ENCODE peak calls at places on chromosome 5, in eight cellular contexts. E, S, D, H, L, G, T and P are unnamed samples.

GRCh38 chr5:179858241-179858585 is 404 bp downstream of the MRNIP start:
- DNase-seq in G (no peak), D (no peak), E (no peak), S (no peak), L (peak), H (peak), T (peak), P (no peak)

GRCh38 chr5:139678751-139679750 is 30.9 kb downstream of the CXXC5 start:
- DNase-seq in L (no peak), D (peak), G (no peak), S (no peak), H (no peak), E (no peak), T (no peak), P (no peak)

GRCh38 chr5:13698882-13699281 is 245.6 kb downstream of the DNAH5 start:
- DNase-seq in S (no peak), T (no peak), L (no peak), D (no peak), H (no peak), E (no peak), G (no peak), P (no peak)

GRCh38 chr5:147968855-147969254 is 62.5 kb upstream of the C5orf46 start:
- DNase-seq in H (no peak), D (no peak), T (peak), S (no peak), L (no peak), E (no peak), G (no peak), P (no peak)

GRCh38 chr5:146745937-146746577 is 132.5 kb downstream of the PPP2R2B start:
- DNase-seq in H (no peak), S (no peak), E (no peak), T (peak), L (no peak), G (no peak), D (no peak), P (no peak)

GRCh38 chr5:12480487-12480886 is 576.2 kb upstream of the CTNND2 start:
- DNase-seq in D (no peak), T (no peak), H (no peak), G (no peak), L (no peak), S (no peak), E (no peak), P (no peak)

GRCh38 chr5:172194985-172195774 is 1.2 kb downstream of the EFCAB9 start:
- DNase-seq in H (no peak), E (no peak), G (no peak), S (no peak), T (no peak), D (no peak), L (no peak), P (no peak)

GRCh38 chr5:179624841-179625271 is 1.4 kb upstream of the HNRNPH1 start:
- DNase-seq in D (no peak), T (no peak), L (no peak), S (no peak), H (no peak), E (no peak), G (no peak), P (no peak)

GRCh38 chr5:50751064-50751657 is 84.7 kb downstream of the PARP8 start:
- DNase-seq in D (peak), E (no peak), T (peak), G (no peak), H (peak), L (peak), S (no peak), P (peak)

GRCh38 chr5:102418531-102418930 is 80.3 kb downstream of the SLCO6A1 start:
- DNase-seq in T (no peak), S (no peak), H (no peak), D (no peak), E (no peak), L (no peak), G (no peak), P (no peak)

DNA sequence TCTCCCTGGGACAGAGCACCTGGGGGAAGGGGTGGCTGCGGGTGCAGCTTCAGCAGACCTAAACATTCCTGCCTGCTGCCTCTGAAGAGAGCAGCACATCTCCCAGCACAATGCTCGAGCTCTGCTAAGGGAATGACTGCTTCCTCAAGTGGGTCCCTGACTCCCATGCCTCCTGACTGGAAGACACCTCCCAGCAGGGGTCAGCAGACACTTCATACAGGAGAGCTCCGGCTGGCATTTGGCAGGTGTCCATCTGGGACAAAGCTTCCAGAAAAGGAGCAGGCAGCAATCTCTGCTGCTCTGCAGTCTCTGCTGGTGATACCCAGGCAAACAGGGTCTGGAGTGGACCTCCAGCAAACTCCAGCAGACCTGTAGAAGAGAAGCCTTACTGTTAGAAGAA is 77.2 kb downstream of the SLCO6A1 start:
- DNase-seq in H (no peak), L (peak), S (no peak), T (peak), D (no peak), E (no peak), G (no peak), P (peak)
- TF ChIP-seq CTCF in H (no peak), L (peak), S (no peak), T (peak), D (no peak), E (no peak), G (no peak), P (peak)

DNA sequence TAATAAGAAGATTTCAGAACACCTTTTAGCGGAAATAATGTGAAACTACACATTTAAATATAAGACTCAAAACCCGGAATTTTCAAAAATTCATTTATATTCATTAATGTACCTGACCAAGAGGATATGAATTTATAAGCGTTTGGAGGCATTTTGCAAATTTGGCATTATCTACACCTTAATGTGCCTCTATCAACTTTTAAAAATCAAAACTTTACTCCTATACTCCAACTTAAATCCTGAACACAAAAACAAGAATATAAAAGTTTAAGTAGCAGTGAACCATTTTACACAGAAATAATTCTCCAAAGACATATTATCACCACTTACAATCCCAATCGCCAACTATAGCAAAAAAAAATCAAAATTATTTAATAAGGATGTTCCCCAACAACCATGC is 3.9 kb downstream of the ZNF608 start:
- DNase-seq in H (no peak), T (no peak), S (no peak), G (no peak), E (no peak), L (no peak), D (no peak), P (no peak)
- H3K4me3 ChIP-seq in H (peak), T (no peak), S (no peak), G (peak), E (peak), L (no peak), D (no peak), P (peak)

GRCh38 chr5:127442085-127442484 is 75.4 kb upstream of the PRRC1 start:
- DNase-seq in D (no peak), E (no peak), L (no peak), T (no peak), H (peak), G (no peak), S (no peak), P (no peak)
- TF ChIP-seq CTCF in D (peak), E (no peak), L (peak), T (peak), H (no peak), G (no peak), S (no peak), P (peak)

DNA sequence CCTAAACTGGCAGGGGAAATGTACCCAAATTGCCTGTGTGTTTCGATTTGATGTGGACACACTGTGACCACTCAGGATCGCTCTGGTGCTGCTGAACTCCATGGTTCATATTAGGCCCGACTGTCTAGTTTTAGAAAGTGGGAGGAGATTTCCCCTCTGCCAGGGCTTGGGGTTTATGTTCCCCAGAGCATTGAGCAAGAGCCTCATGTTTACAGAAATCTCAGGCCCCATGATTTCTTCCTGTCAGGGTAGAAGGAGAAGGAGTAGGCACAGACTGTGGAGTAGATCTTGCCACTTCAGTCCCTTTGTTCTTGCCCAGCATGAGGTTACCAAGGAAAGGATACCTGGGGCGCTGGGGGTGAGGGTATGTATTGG is 40.8 kb upstream of the GLRX start:
- DNase-seq in D (peak), H (peak), E (no peak), T (peak), S (no peak), L (peak), G (no peak), P (no peak)
- H3K4me3 ChIP-seq in D (no peak), H (no peak), E (no peak), T (no peak), S (no peak), L (peak), G (peak), P (no peak)

DNA sequence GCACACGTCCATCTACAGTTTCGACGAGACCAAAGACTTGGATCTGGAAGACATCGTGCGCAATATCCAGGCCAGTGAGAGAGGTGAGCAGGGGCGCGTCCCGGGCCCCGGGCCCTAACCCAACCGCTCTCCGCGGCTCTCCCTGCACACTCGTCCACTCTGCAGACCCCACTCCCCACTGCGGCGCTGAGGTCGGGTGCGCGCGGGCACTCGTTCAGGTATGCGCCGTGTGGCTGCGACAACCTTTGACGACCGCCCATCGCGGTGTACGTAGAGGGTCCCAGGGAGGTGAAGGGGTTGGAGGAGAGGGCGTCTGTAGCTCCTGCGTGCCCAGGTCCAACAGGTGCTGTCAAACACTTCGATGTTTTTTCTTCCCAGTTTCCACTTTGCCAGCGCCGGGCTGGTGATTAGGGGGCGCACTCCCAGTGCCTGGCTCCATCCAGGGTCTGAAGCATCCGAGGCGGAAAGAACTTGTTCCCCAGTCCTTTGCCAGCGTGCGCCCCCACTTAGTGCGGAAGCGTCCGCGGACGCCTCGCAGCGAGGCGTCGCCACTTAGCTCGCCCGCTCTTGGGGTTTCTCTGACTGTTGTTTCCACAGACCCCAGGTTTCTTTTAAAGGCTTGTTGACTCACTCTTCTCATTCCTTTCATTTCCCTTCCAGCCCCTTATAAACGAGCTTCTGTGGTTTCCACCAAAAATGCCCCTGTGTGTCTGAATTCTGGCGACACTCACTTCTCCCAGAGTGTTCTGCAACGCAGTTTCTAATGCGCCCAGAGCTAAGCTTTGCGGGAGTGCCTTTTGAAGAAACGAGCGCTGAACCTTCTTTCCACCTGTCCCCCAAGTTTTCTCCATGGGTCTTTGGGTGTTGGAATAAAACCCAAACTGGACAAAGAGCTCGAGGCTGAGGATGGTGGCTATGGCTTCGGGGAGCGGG is 1.6 kb downstream of the NPR3 start:
- DNase-seq in E (no peak), L (no peak), D (peak), G (no peak), S (no peak), H (no peak), T (no peak), P (no peak)
- TF ChIP-seq CTCF in E (no peak), L (no peak), D (peak), G (no peak), S (peak), H (peak), T (no peak), P (no peak)

GRCh38 chr5:84379749-84380148 is 4.9 kb downstream of the EDIL3 start:
- DNase-seq in D (no peak), H (peak), T (no peak), L (no peak), S (no peak), E (no peak), G (no peak), P (no peak)

GRCh38 chr5:84383816-84384603 is 670 bp downstream of the EDIL3 start:
- DNase-seq in S (no peak), D (peak), G (no peak), T (peak), L (no peak), H (peak), E (peak), P (no peak)

GRCh38 chr5:84382363-84383295 is 2.1 kb downstream of the EDIL3 start:
- DNase-seq in T (peak), H (peak), S (no peak), G (no peak), E (peak), D (peak), L (no peak), P (no peak)

GRCh38 chr5:84383296-84383815 is 1.3 kb downstream of the EDIL3 start:
- DNase-seq in D (no peak), S (no peak), L (no peak), E (no peak), H (no peak), G (no peak), T (no peak), P (no peak)

GRCh38 chr5:84381501-84382362 is 2.9 kb downstream of the EDIL3 start:
- DNase-seq in D (no peak), H (no peak), E (no peak), G (no peak), L (no peak), S (no peak), T (peak), P (no peak)
- H3K4me3 ChIP-seq in D (peak), H (peak), E (peak), G (peak), L (no peak), S (no peak), T (no peak), P (peak)

DNA sequence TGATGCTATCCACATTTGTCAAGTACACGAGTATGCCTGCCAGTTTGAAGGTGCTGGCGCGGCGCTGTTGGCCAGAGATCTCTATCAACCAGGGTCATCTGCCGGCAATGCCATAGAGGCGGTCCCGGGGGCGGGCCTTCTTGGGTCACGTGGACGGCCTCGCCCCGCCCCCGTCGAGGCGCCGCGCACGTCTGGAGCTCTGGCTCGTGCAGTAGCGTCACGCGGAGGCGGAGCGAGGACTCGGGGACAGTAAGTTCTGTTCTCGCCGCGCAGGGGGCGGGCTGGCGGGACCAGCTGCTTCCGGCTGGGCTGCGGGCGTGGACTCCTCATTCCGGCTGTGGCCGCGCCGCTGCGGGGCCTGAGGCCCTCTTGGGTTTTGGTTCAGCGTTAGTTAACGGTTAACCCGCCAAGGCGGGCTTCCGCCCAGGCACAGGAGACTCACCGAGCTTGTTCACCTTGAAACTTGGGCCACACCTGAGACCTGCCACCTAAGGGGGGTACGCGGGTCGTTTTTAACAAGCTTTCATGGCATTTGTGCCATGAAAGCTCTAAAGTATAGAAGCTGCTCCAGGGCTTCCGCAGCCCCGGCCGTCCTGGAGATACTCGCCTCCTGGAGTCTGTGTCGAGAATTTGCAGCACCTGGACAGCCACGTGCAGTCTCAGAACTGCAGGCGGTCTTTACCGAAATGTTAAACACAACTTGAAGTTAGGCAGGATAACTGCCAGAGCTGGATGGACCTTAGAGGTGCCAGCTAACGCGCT is at the start of gene RFESD:
- DNase-seq in T (peak), D (peak), L (peak), E (peak), H (peak), G (peak), S (peak), P (no peak)
- TF ChIP-seq CTCF in T (peak), D (peak), L (peak), E (peak), H (peak), G (peak), S (peak), P (peak)

GRCh38 chr5:154766558-154767281 is 11.5 kb downstream of the LARP1 start:
- DNase-seq in L (no peak), G (no peak), E (no peak), S (no peak), D (no peak), T (no peak), H (no peak), P (no peak)
- H3K4me3 ChIP-seq in L (no peak), G (no peak), E (no peak), S (no peak), D (no peak), T (no peak), H (no peak), P (no peak)

GRCh38 chr5:151219789-151220188 is 4.1 kb downstream of the CCDC69 start:
- DNase-seq in S (no peak), D (no peak), E (no peak), T (no peak), G (no peak), L (no peak), H (peak), P (no peak)
- TF ChIP-seq CTCF in S (peak), D (peak), E (no peak), T (no peak), G (no peak), L (no peak), H (peak), P (peak)